ENCODE peak calls at places on chromosomes 1 and 21, in six cellular contexts. A is ELR; R is HS-5; I is dermis microvascular lymphatic vessel endothelial cell; V is nucleus accumbens; Z is activated CD4-positive, alpha-beta T cell treated with anti-CD3 and anti-CD28 coated beads, Interleukin-2, amount 50 U/mL, for 1 hour. F is an unnamed sample.

GRCh38 chr1:59484090-59484489 is 187.2 kb downstream of the FGGY start:
- DNase-seq in A (peak; percentile 91), R (peak; percentile 76), I (peak; percentile 86), V (no peak), Z (no peak), F (peak; percentile 93)

GRCh38 chr1:166627583-166627982 is 211.7 kb upstream of the POGK start:
- DNase-seq in A (no peak), R (no peak), I (no peak), V (no peak), Z (no peak), F (no peak)

GRCh38 chr1:18725231-18725895 is 94.7 kb downstream of the PAX7 start:
- DNase-seq in A (no peak), R (no peak), I (no peak), V (no peak), Z (no peak), F (no peak)

GRCh38 chr1:211634461-211634860 is 41.0 kb downstream of the NEK2 start:
- DNase-seq in A (no peak), R (no peak), I (no peak), V (no peak), Z (no peak), F (no peak)

GRCh38 chr1:108639899-108640560 is 20.9 kb downstream of the HENMT1 start:
- DNase-seq in A (no peak), R (no peak), I (no peak), V (no peak), Z (peak; percentile 24), F (no peak)

GRCh38 chr1:168465942-168466702 is 77.7 kb downstream of the XCL2 start:
- DNase-seq in A (peak; percentile 56), R (no peak), I (peak; percentile 47), V (no peak), Z (no peak), F (peak; percentile 92)

GRCh38 chr1:43949663-43950062 is 2.9 kb downstream of the IPO13 start:
- DNase-seq in A (no peak), R (no peak), I (no peak), V (no peak), Z (no peak), F (no peak)

GRCh38 chr21:44418108-44418875 is 37.0 kb upstream of the LRRC3 start:
- DNase-seq in A (no peak), R (no peak), I (no peak), V (no peak), Z (no peak), F (no peak)

GRCh38 chr1:186494832-186495271 is 33.9 kb upstream of the PDC start:
- DNase-seq in A (no peak), R (no peak), I (no peak), V (no peak), Z (no peak), F (peak; percentile 71)

GRCh38 chr1:225406976-225407725 is 20.7 kb downstream of the LBR start:
- DNase-seq in A (no peak), R (no peak), I (no peak), V (no peak), Z (no peak), F (no peak)

GRCh38 chr1:207128336-207128921 is 24.4 kb downstream of the C4BPA start:
- DNase-seq in A (no peak), R (no peak), I (no peak), V (no peak), Z (no peak), F (peak; percentile 9)

GRCh38 chr1:112618721-112619517 is at the start of gene ST7L:
- DNase-seq in A (peak; percentile 78), R (no peak), I (peak; percentile 85), V (peak; percentile 69), Z (peak; percentile 58), F (peak; percentile 83)